ENCODE peak calls at places on chromosome 7, in eight cellular contexts. H is CD8-positive, alpha-beta T cell; Q is colonic mucosa; X is adrenal gland; B is brain microvascular endothelial cell; P is mammary epithelial cell; W is uterus; V is OCI-LY7. N is an unnamed sample.

GRCh38 chr7:96920713-96921112 is 84.6 kb upstream of the DLX6 start:
- DNase-seq in H (no peak), Q (no peak), X (no peak), B (no peak), P (no peak), W (no peak), V (no peak), N (no peak)

GRCh38 chr7:106317971-106318370 is 33.2 kb upstream of the NAMPT start:
- DNase-seq in H (no peak), Q (no peak), X (no peak), B (no peak), P (peak; percentile 49), W (no peak), V (no peak), N (no peak)

GRCh38 chr7:21426286-21426957 is 1.5 kb upstream of the SP4 start:
- DNase-seq in H (no peak), Q (peak; percentile 19), X (no peak), B (no peak), P (peak; percentile 23), W (no peak), V (no peak), N (no peak)

GRCh38 chr7:29622335-29623265 is 59.0 kb downstream of the PRR15 start:
- DNase-seq in H (no peak), Q (no peak), X (peak; percentile 30), B (peak; percentile 91), P (peak; percentile 94), W (no peak), V (no peak), N (no peak)

GRCh38 chr7:17532861-17533404 is 234.5 kb downstream of the AHR start:
- DNase-seq in H (no peak), Q (no peak), X (no peak), B (peak; percentile 89), P (peak; percentile 96), W (no peak), V (no peak), N (no peak)

GRCh38 chr7:125173571-125173970 is 243.9 kb upstream of the POT1 start:
- DNase-seq in H (no peak), Q (no peak), X (no peak), B (no peak), P (peak; percentile 85), W (no peak), V (no peak), N (no peak)

GRCh38 chr7:133489906-133490305 is 237.0 kb downstream of the EXOC4 start:
- DNase-seq in H (no peak), Q (no peak), X (no peak), B (no peak), P (no peak), W (no peak), V (no peak), N (no peak)

GRCh38 chr7:105611856-105612775 is 30.8 kb upstream of the EFCAB10 start:
- DNase-seq in H (no peak), Q (no peak), X (no peak), B (peak; percentile 6), P (no peak), W (no peak), V (no peak), N (no peak)

GRCh38 chr7:33310546-33310945 is 181.2 kb downstream of the BBS9 start:
- DNase-seq in H (no peak), Q (no peak), X (no peak), B (no peak), P (no peak), W (no peak), V (no peak), N (no peak)

GRCh38 chr7:103605640-103606039 is 159.6 kb upstream of the SLC26A5 start:
- DNase-seq in H (no peak), Q (no peak), X (no peak), B (no peak), P (no peak), W (no peak), V (no peak), N (no peak)

GRCh38 chr7:46207931-46208634 is 287.0 kb upstream of the IGFBP3 start:
- DNase-seq in H (no peak), Q (no peak), X (no peak), B (no peak), P (no peak), W (no peak), V (no peak), N (no peak)

DNA sequence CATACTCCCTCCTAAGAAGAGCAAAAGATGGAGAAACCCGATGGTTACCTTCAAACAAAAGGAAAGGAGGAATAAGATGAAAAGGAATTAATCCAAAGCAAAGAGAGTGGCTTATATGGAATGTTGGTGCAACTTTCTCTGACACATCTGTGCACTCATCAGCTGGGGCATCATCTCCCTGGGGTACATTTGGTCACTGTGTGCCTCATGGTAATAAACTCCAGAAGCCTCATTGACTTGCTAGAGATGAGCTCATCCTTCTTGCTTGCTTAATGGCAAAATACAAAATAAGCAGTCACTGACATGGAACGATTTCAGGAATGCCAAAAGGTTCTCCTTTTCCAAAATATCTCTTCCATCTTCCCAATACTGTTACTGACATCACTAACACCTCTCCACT is 22.5 kb downstream of the CAV1 start:
- DNase-seq in H (no peak), Q (no peak), X (no peak), B (peak; percentile 57), P (peak; percentile 30), W (no peak), V (no peak), N (no peak)
- H3K36me3 ChIP-seq in H (no peaks in the 10 kb centered on the region), Q (no peaks in the 10 kb centered on the region), X (no peaks in the 10 kb centered on the region), B (peaks cover 64% of the 10 kb centered on the region), P (peaks cover 78% of the 10 kb centered on the region), W (no peaks in the 10 kb centered on the region), V (no peaks in the 10 kb centered on the region), N (no peaks in the 10 kb centered on the region)

DNA sequence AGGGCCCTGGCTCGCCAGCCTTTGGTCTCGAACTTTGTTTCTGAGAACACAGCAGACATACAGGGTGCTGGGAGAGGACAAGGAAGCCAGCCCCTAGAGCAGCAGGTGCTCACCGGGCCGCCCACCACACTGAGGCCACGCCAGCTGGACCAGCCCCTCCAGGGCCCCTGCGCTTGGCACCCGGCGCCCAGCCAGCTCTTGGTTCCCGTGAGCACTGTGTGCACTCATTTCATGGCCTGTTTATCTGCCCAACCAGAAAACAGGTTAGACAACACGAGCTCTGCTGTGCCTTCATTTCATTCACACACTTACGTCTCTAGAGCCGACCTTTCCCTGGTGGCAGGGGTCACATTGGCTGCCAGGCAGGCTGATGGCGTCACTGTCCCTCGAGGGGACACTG is 104.0 kb downstream of the CYTH3 start:
- DNase-seq in H (no peak), Q (no peak), X (no peak), B (no peak), P (no peak), W (no peak), V (no peak), N (no peak)
- H3K36me3 ChIP-seq in H (no peaks in the 10 kb centered on the region), Q (no peaks in the 10 kb centered on the region), X (peaks cover 21% of the 10 kb centered on the region), B (peaks cover 16% of the 10 kb centered on the region), P (peaks cover 19% of the 10 kb centered on the region), W (no peaks in the 10 kb centered on the region), V (no peaks in the 10 kb centered on the region), N (no peaks in the 10 kb centered on the region)

GRCh38 chr7:151211155-151211772 is 976 bp upstream of the H2BK1 start:
- DNase-seq in H (no peak), Q (no peak), X (no peak), B (no peak), P (no peak), W (no peak), V (no peak), N (no peak)

GRCh38 chr7:151212626-151213025 is 2.3 kb upstream of the H2BK1 start:
- DNase-seq in H (no peak), Q (no peak), X (no peak), B (no peak), P (no peak), W (no peak), V (no peak), N (no peak)

GRCh38 chr7:151210087-151210854 is at the start of gene H2BK1:
- DNase-seq in H (no peak), Q (no peak), X (no peak), B (no peak), P (no peak), W (no peak), V (no peak), N (no peak)

GRCh38 chr7:151215396-151215795 is 5.1 kb upstream of the H2BK1 start:
- DNase-seq in H (no peak), Q (peak; percentile 44), X (no peak), B (no peak), P (no peak), W (no peak), V (no peak), N (no peak)

DNA sequence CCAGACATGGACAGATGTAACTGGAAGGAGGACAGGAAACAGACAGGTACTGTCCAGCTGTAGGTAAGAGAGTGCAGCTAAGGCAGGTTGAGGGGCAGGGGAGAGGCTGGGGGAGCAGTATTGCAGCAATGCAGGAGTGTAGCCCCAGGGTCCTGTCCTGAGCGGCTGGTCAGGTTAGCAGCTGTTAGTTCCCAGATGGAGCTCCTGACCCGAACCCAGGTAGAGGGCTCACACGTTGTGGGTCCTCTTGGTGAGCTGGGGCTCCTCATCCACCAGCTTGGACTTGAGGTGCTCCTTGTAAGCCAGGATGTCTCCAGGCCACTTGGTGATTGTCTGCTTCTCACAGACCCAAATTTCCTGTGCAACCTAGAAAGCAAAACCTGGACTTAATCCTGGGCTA is 3.5 kb upstream of the H2BK1 start:
- DNase-seq in H (no peak), Q (no peak), X (no peak), B (no peak), P (no peak), W (no peak), V (no peak), N (no peak)
- H3K36me3 ChIP-seq in H (peaks cover 35% of the 10 kb centered on the region), Q (peaks cover 14% of the 10 kb centered on the region), X (peaks cover 62% of the 10 kb centered on the region), B (peaks cover 50% of the 10 kb centered on the region), P (peaks cover 31% of the 10 kb centered on the region), W (no peaks in the 10 kb centered on the region), V (peaks cover 71% of the 10 kb centered on the region), N (no peaks in the 10 kb centered on the region)

GRCh38 chr7:134571101-134571500 is 22.2 kb downstream of the AKR1B15 start:
- DNase-seq in H (no peak), Q (no peak), X (no peak), B (no peak), P (no peak), W (no peak), V (no peak), N (no peak)
- H3K36me3 ChIP-seq in H (no peaks in the 10 kb centered on the region), Q (no peaks in the 10 kb centered on the region), X (no peaks in the 10 kb centered on the region), B (no peaks in the 10 kb centered on the region), P (no peaks in the 10 kb centered on the region), W (no peaks in the 10 kb centered on the region), V (no peaks in the 10 kb centered on the region), N (no peaks in the 10 kb centered on the region)

GRCh38 chr7:2575046-2575732 is 16.4 kb downstream of the IQCE start:
- DNase-seq in H (no peak), Q (no peak), X (no peak), B (no peak), P (no peak), W (no peak), V (no peak), N (no peak)

GRCh38 chr7:2577914-2578680 is 19.3 kb downstream of the IQCE start:
- DNase-seq in H (no peak), Q (no peak), X (no peak), B (no peak), P (no peak), W (no peak), V (no peak), N (no peak)

GRCh38 chr7:2576742-2577491 is 18.1 kb downstream of the IQCE start:
- DNase-seq in H (no peak), Q (no peak), X (no peak), B (no peak), P (no peak), W (no peak), V (no peak), N (no peak)

GRCh38 chr7:2573747-2574146 is 15.0 kb downstream of the IQCE start:
- DNase-seq in H (no peak), Q (no peak), X (no peak), B (no peak), P (no peak), W (no peak), V (no peak), N (no peak)

GRCh38 chr7:2575733-2576350 is 17.1 kb downstream of the IQCE start:
- DNase-seq in H (no peak), Q (no peak), X (no peak), B (no peak), P (no peak), W (no peak), V (no peak), N (no peak)
- H3K36me3 ChIP-seq in H (no peaks in the 10 kb centered on the region), Q (no peaks in the 10 kb centered on the region), X (peaks cover 4% of the 10 kb centered on the region), B (peaks cover 8% of the 10 kb centered on the region), P (peaks cover 7% of the 10 kb centered on the region), W (no peaks in the 10 kb centered on the region), V (no peaks in the 10 kb centered on the region), N (no peaks in the 10 kb centered on the region)